ENCODE peak calls at places on chromosomes 5 and 9, in six cellular contexts. O is A549, J is transverse colon, F is ovary, N is tibial nerve, Z is HCT116. B is an unnamed sample.

GRCh38 chr5:89847743-89848142 is 561.8 kb downstream of the CETN3 start:
- DNase-seq in O (no peak), J (no peak), F (no peak), N (no peak), Z (no peak), B (no peak)

GRCh38 chr9:33375238-33375840 is 27.0 kb downstream of the AQP7 start:
- DNase-seq in O (no peak), J (no peak), F (no peak), N (no peak), Z (peak; percentile 76), B (peak; percentile 30)

GRCh38 chr5:59749782-59750520 is 143.6 kb downstream of the PDE4D start:
- DNase-seq in O (no peak), J (no peak), F (no peak), N (no peak), Z (no peak), B (no peak)

GRCh38 chr5:44536650-44537260 is 147.5 kb upstream of the FGF10 start:
- DNase-seq in O (peak; percentile 10), J (no peak), F (no peak), N (no peak), Z (peak; percentile 53), B (peak; percentile 34)

GRCh38 chr5:159189310-159189709 is 20.0 kb downstream of the RNF145 start:
- DNase-seq in O (no peak), J (no peak), F (no peak), N (no peak), Z (no peak), B (no peak)

GRCh38 chr9:6413365-6414263 is 615 bp downstream of the UHRF2 start:
- DNase-seq in O (no peak), J (peak; percentile 41), F (no peak), N (no peak), Z (no peak), B (peak; percentile 74)

GRCh38 chr5:137900925-137901817 is 11.9 kb downstream of the PKD2L2 start:
- DNase-seq in O (no peak), J (no peak), F (no peak), N (no peak), Z (no peak), B (peak; percentile 65)

GRCh38 chr5:14476791-14477435 is 104.7 kb upstream of the OTULINL start:
- DNase-seq in O (no peak), J (no peak), F (no peak), N (no peak), Z (no peak), B (no peak)

GRCh38 chr5:54703091-54703490 is 185.5 kb downstream of the SNX18 start:
- DNase-seq in O (no peak), J (no peak), F (no peak), N (no peak), Z (no peak), B (no peak)

GRCh38 chr5:109692011-109692410 is 2.3 kb downstream of the MAN2A1 start:
- DNase-seq in O (no peak), J (no peak), F (no peak), N (no peak), Z (no peak), B (peak; percentile 19)

GRCh38 chr9:83432104-83432627 is 106.0 kb downstream of the FRMD3 start:
- DNase-seq in O (peak; percentile 40), J (peak; percentile 77), F (no peak), N (peak; percentile 30), Z (no peak), B (no peak)

GRCh38 chr9:1462626-1463308 is 412.6 kb downstream of the DMRT2 start:
- DNase-seq in O (no peak), J (no peak), F (no peak), N (no peak), Z (no peak), B (no peak)

GRCh38 chr9:79572032-79572890 is 496 bp downstream of the TLE4 start:
- DNase-seq in O (peak; percentile 15), J (peak; percentile 45), F (peak; percentile 33), N (peak; percentile 19), Z (no peak), B (peak; percentile 75)

GRCh38 chr9:79572891-79573696 is 1.3 kb downstream of the TLE4 start:
- DNase-seq in O (peak; percentile 25), J (peak; percentile 53), F (peak; percentile 54), N (peak; percentile 16), Z (no peak), B (peak; percentile 73)

GRCh38 chr9:79570449-79571308 is 1.1 kb upstream of the TLE4 start:
- DNase-seq in O (peak; percentile 60), J (peak; percentile 47), F (no peak), N (no peak), Z (no peak), B (peak; percentile 56)

GRCh38 chr9:79569814-79570448 is 1.8 kb upstream of the TLE4 start:
- DNase-seq in O (no peak), J (no peak), F (no peak), N (no peak), Z (no peak), B (no peak)

DNA sequence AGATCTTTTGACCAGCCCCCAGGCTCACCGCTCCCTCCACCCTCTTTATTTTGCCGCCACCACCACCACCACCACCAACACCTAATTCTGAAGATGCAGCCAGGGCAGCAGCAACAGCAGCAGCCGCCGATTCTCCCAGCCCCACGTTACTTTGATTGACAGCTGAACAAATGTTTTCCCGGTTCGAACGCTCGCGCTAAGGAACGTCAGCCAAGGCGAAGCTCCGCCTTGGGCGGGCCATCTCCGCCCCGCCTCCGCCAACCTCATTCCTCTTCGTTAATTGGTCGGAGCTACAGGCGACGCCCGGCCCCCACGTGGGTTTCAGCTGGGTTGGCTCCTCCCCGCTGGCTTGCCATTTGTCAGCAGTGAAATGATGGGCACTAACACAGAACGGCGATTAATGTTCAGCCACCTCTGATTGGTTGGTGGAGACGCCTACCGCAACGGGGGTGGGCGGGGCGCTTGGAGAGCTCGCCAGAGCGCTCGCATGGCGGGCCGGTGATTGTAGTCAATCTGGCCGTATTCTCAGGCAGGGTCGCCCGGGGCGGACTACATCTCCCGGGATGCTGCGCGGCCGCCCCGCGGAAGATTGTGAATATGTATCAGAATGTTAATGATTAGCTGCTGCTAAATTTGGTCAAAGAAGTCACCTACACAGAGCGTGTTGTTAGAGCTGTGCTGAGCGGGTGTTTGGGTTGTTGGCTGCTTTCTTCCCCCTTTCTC is at the start of gene TLE4:
- DNase-seq in O (peak; percentile 93), J (peak; percentile 100), F (peak; percentile 99), N (peak; percentile 99), Z (no peak), B (peak; percentile 100)
- TF ChIP-seq POLR2A in O (peak; percentile 64), J (peak; percentile 99), F (peak; percentile 94), N (peak; percentile 96), Z (no peak), B (peak; percentile 92)

GRCh38 chr5:133930061-133930823 is 38.2 kb downstream of the C5orf15 start:
- DNase-seq in O (no peak), J (peak; percentile 31), F (no peak), N (no peak), Z (no peak), B (peak; percentile 49)
- TF ChIP-seq POLR2A in O (no peak), J (no peak), F (no peak), N (no peak), Z (no peak), B (no peak)

DNA sequence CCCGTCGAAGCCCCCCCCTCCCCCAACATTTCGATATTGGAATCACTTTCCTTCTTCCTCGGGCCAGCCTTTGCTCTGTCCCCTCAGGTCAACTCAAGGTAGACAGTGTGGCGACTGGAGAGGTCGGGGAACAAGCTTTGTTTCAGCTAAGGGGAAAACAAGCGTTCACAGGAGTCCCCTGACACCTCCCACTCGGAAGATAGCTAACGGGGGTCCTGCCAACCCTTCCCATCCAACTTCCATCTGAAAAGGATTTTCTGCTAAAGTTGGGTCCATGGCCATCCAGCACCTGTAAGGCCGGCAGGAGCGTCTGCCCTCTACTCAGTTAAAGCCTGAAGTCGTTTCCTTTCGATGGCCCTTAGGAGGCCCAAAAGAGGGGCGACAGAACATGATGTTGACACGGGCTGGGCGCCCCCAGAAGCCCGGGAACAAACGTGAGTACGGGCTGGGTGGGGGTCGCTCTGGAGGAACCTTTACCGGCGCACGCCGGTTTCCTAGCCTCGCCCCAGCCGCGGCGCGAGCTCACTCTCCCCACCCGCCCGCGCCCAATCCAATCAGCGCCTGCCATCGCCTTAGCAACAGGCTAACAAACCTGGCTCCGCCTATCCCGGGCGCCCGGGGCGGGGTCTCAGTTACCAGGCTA is 2.5 kb downstream of the ARRDC3 start:
- DNase-seq in O (peak; percentile 85), J (peak; percentile 99), F (peak; percentile 99), N (peak; percentile 99), Z (peak; percentile 86), B (peak; percentile 95)
- TF ChIP-seq POLR2A in O (no peak), J (peak; percentile 94), F (peak; percentile 94), N (peak; percentile 97), Z (no peak), B (no peak)

GRCh38 chr5:150498501-150498900 is 9.4 kb upstream of the NDST1 start:
- DNase-seq in O (no peak), J (no peak), F (no peak), N (no peak), Z (no peak), B (no peak)

GRCh38 chr5:150496098-150496497 is 11.8 kb upstream of the NDST1 start:
- DNase-seq in O (no peak), J (no peak), F (no peak), N (no peak), Z (no peak), B (no peak)

GRCh38 chr5:150496534-150496933 is 11.4 kb upstream of the NDST1 start:
- DNase-seq in O (no peak), J (no peak), F (no peak), N (no peak), Z (no peak), B (no peak)

GRCh38 chr5:150497989-150498317 is 10.0 kb upstream of the NDST1 start:
- DNase-seq in O (no peak), J (no peak), F (no peak), N (no peak), Z (no peak), B (no peak)

GRCh38 chr5:150497274-150497988 is 10.5 kb upstream of the NDST1 start:
- DNase-seq in O (peak; percentile 99), J (no peak), F (peak; percentile 68), N (peak; percentile 67), Z (peak; percentile 81), B (no peak)
- TF ChIP-seq POLR2A in O (no peak), J (no peak), F (no peak), N (peak; percentile 12), Z (no peak), B (no peak)

DNA sequence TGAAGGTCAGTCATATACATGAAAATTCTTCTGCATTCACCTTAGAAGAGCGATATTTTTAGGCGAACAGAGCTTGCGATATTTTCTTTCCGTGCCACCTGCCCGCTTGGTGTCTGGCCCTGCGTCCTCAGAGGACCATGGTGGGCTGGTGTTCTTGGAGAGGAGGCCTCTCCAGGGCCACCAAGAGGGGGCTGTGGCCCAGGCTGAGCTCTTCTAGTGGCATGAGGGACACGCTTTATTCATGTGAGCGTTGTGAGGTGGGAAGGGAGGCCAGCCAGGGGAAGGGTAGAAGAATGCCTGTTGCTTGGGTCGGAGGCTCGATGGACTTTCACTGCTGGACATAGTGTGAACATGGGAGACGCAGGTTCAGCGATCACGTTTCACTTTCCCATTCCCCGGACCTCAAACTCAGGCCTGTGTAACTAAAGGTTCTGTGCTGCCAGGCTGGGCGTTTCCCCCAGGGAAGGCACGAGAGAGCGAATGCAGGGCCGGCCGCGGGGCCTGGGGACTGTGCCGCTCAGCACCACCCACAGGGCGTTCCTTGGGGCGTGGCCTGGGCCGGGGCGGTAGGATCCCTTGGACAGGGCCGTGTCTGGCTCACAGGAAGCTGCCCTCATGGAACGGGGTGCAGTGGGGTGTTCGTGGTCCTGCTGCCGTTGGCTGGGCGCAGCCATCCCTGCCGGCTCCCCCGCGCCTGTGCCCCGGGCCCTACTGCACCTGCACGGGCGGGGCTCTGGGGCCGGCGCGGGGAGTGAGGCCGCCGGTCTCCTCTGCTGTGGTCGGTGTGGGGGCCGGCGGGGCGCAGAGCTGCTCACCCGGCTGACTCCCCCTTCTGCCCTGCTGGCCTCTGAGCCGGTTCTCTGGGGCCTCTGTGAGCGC is 40.7 kb upstream of the CLPTM1L start:
- DNase-seq in O (peak; percentile 84), J (peak; percentile 95), F (peak; percentile 81), N (peak; percentile 52), Z (no peak), B (peak; percentile 68)
- TF ChIP-seq POLR2A in O (no peak), J (peak; percentile 84), F (no peak), N (peak; percentile 59), Z (no peak), B (peak; percentile 28)

GRCh38 chr5:72245517-72246238 is 74.4 kb downstream of the MRPS27 start:
- DNase-seq in O (no peak), J (no peak), F (no peak), N (no peak), Z (no peak), B (peak; percentile 26)
- TF ChIP-seq POLR2A in O (no peak), J (no peak), F (no peak), N (no peak), Z (no peak), B (no peak)

B was measured in erythroblast.